ENCODE peak calls at places on chromosomes 7 and 10, in four cellular contexts. U is sigmoid colon, N is T1000, P is GM03348. B is an unnamed sample.

GRCh38 chr10:77539147-77539935 is 98.3 kb downstream of the KCNMA1 start:
- DNase-seq in P (no peak), N (no peak), U (no peak), B (no peak)

GRCh38 chr7:26627871-26628270 is 236.5 kb downstream of the SKAP2 start:
- DNase-seq in U (no peak), N (no peak), P (no peak), B (peak)

GRCh38 chr10:49520122-49520775 is 18.7 kb downstream of the ERCC6 start:
- DNase-seq in N (no peak), U (no peak), P (no peak), B (no peak)

GRCh38 chr7:44308741-44309270 is 16.6 kb downstream of the CAMK2B start:
- DNase-seq in P (peak), U (peak), N (no peak), B (peak)

GRCh38 chr10:48976208-48976607 is 36.6 kb upstream of the LRRC18 start:
- DNase-seq in P (peak), N (no peak), U (no peak), B (no peak)

GRCh38 chr10:88038268-88038667 is 174.8 kb downstream of the PTEN start:
- DNase-seq in N (no peak), P (no peak), U (no peak), B (no peak)

GRCh38 chr10:60646966-60647796 is 131.1 kb upstream of the CDK1 start:
- DNase-seq in U (no peak), P (peak), N (no peak), B (no peak)

GRCh38 chr10:113891476-113891875 is 37.0 kb downstream of the NHLRC2 start:
- DNase-seq in U (no peak), P (no peak), N (no peak), B (no peak)

GRCh38 chr7:35729061-35729783 is 34.3 kb upstream of the HERPUD2 start:
- DNase-seq in P (no peak), N (no peak), U (no peak), B (no peak)

GRCh38 chr7:132099163-132099562 is 477.1 kb downstream of the PLXNA4 start:
- DNase-seq in N (no peak), P (no peak), U (no peak), B (no peak)

B was measured in posterior vena cava.